ENCODE peak calls at places on chromosome 16, in four cellular contexts. One of them, this sample, is unnamed.

GRCh38 chr16:1887711-1888354 is 15.9 kb upstream of the MEIOB start:
- DNase-seq in upper lobe of right lung: no peak
- DNase-seq in HFFc6: no peak
- DNase-seq in NCI-H345: no peak
- DNase-seq in this sample: no peak

GRCh38 chr16:66539628-66540469 is 10.1 kb downstream of the TK2 start:
- DNase-seq in upper lobe of right lung: no peak
- DNase-seq in HFFc6: no peak
- DNase-seq in NCI-H345: peak; percentile 17
- DNase-seq in this sample: no peak

GRCh38 chr16:4747906-4748681 is 13.8 kb downstream of the DNAAF8 start:
- DNase-seq in upper lobe of right lung: no peak
- DNase-seq in HFFc6: no peak
- DNase-seq in NCI-H345: no peak
- DNase-seq in this sample: no peak

GRCh38 chr16:2493608-2494007 is 18.7 kb downstream of the TBC1D24 start:
- DNase-seq in upper lobe of right lung: no peak
- DNase-seq in HFFc6: no peak
- DNase-seq in NCI-H345: no peak
- DNase-seq in this sample: no peak

GRCh38 chr16:85136705-85137322 is 24.5 kb upstream of the CIBAR2 start:
- DNase-seq in upper lobe of right lung: peak; percentile 75
- DNase-seq in HFFc6: no peak
- DNase-seq in NCI-H345: no peak
- DNase-seq in this sample: peak; percentile 11

GRCh38 chr16:88387941-88388627 is 5.3 kb downstream of the ZNF469 start:
- DNase-seq in upper lobe of right lung: peak; percentile 90
- DNase-seq in HFFc6: no peak
- DNase-seq in NCI-H345: no peak
- DNase-seq in this sample: peak; percentile 71

GRCh38 chr16:86195863-86196630 is 297.1 kb downstream of the IRF8 start:
- DNase-seq in upper lobe of right lung: no peak
- DNase-seq in HFFc6: no peak
- DNase-seq in NCI-H345: no peak
- DNase-seq in this sample: no peak

GRCh38 chr16:31071861-31072260 is 2.2 kb downstream of the ZNF668 start:
- DNase-seq in upper lobe of right lung: no peak
- DNase-seq in HFFc6: peak; percentile 81
- DNase-seq in NCI-H345: no peak
- DNase-seq in this sample: no peak

GRCh38 chr16:53841884-53842283 is 137.9 kb downstream of the FTO start:
- DNase-seq in upper lobe of right lung: no peak
- DNase-seq in HFFc6: no peak
- DNase-seq in NCI-H345: no peak
- DNase-seq in this sample: peak; percentile 83

This sample was measured in pons.